ENCODE peak calls at places on chromosomes 13 and 19, in six cellular contexts. N is CD14-positive monocyte, T is body of pancreas, P is A549, Y is astrocyte of the cerebellum, B is MM.1S. U is an unnamed sample.

GRCh38 chr19:14059093-14059480 is 2.8 kb downstream of the PALM3 start:
- DNase-seq in T (no peak), N (no peak), B (no peak), Y (no peak), P (no peak), U (peak; percentile 77)

GRCh38 chr13:30125422-30126073 is 181.8 kb downstream of the KATNAL1 start:
- DNase-seq in P (peak; percentile 82), N (no peak), B (no peak), Y (peak; percentile 89), T (no peak), U (no peak)

GRCh38 chr19:49832556-49832955 is 14.5 kb downstream of the MED25 start:
- DNase-seq in T (no peak), Y (no peak), P (no peak), N (no peak), B (no peak), U (no peak)

GRCh38 chr19:10074153-10074552 is 12.0 kb upstream of the SHFL start:
- DNase-seq in P (peak; percentile 62), B (no peak), Y (no peak), T (no peak), N (no peak), U (peak; percentile 46)

GRCh38 chr13:25215253-25215575 is 43.1 kb upstream of the AMER2 start:
- DNase-seq in P (no peak), Y (no peak), B (no peak), N (no peak), T (no peak), U (no peak)

GRCh38 chr13:36531746-36532486 is 99.6 kb downstream of the CCNA1 start:
- DNase-seq in P (no peak), T (no peak), N (no peak), B (no peak), Y (no peak), U (no peak)

GRCh38 chr13:25538276-25538675 is 166.5 kb downstream of the ATP8A2 start:
- DNase-seq in Y (no peak), P (no peak), N (no peak), B (no peak), T (no peak), U (no peak)

GRCh38 chr13:41291246-41291645 is 19.8 kb upstream of the NAA16 start:
- DNase-seq in N (no peak), B (no peak), P (no peak), Y (no peak), T (no peak), U (no peak)

GRCh38 chr13:39676315-39676876 is 20.9 kb downstream of the COG6 start:
- DNase-seq in P (peak; percentile 41), B (peak; percentile 43), T (peak; percentile 10), Y (peak; percentile 58), N (no peak), U (peak; percentile 11)

DNA sequence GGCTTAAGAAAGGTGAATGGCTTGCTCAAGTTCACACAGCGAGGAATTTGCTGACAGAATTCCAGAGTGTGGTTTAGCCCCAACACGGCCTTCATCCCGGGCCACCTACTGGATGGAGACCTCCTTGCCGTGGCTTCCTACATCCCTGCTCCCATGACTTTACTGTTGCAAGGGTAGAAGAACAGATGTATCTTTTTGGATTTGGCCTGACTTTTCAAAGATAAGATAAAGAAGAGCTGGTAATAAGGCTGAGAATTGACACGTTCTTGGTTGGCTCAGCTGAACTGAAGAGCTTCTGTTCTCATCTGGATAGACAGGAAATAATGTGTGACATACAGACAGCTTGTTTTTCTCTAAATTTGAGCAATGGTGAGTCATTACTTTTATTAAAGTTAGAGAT is 113.1 kb downstream of the KLF5 start:
- DNase-seq in N (no peak), P (no peak), T (no peak), Y (no peak), B (no peak), U (no peak)
- TF ChIP-seq CTCF in N (no peak), P (no peak), T (no peak), Y (no peak), B (no peak), U (no peak)

DNA sequence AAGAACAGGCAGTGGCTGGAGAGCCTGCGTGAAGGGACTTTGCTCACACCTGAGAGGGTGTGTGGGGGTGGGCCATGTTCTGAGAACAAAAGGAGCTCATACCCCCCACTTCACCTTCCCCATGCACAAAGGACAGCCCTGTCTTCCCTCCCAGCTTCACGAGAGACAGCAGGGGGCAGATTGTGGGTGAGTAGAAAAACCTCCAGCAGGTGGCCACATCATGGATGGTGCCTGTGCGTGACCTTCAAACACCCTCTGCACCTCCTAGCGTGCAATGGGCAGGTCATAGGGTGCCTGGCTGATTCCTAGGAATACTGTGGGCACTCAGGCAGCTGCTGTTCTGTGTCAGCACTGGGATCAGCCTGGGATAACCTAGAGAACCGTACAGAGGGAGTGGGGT is 36.3 kb upstream of the PSG9 start:
- DNase-seq in B (no peak), N (no peak), Y (no peak), P (no peak), T (no peak), U (no peak)
- TF ChIP-seq CTCF in B (peak; percentile 27), N (no peak), Y (no peak), P (no peak), T (no peak), U (no peak)

GRCh38 chr19:57280165-57280912 is at the start of gene ZNF460:
- DNase-seq in Y (peak; percentile 95), P (peak; percentile 99), B (peak; percentile 97), N (peak; percentile 95), T (peak; percentile 96), U (peak; percentile 95)

GRCh38 chr19:57276430-57276829 is 3.9 kb upstream of the ZNF460 start:
- DNase-seq in T (no peak), P (no peak), Y (no peak), N (no peak), B (no peak), U (no peak)

GRCh38 chr19:57282011-57282636 is 1.8 kb downstream of the ZNF460 start:
- DNase-seq in N (no peak), T (no peak), Y (no peak), P (no peak), B (peak; percentile 10), U (peak; percentile 30)

GRCh38 chr19:57280913-57281425 is 684 bp downstream of the ZNF460 start:
- DNase-seq in B (peak; percentile 54), T (no peak), Y (no peak), P (peak; percentile 51), N (no peak), U (peak; percentile 17)

DNA sequence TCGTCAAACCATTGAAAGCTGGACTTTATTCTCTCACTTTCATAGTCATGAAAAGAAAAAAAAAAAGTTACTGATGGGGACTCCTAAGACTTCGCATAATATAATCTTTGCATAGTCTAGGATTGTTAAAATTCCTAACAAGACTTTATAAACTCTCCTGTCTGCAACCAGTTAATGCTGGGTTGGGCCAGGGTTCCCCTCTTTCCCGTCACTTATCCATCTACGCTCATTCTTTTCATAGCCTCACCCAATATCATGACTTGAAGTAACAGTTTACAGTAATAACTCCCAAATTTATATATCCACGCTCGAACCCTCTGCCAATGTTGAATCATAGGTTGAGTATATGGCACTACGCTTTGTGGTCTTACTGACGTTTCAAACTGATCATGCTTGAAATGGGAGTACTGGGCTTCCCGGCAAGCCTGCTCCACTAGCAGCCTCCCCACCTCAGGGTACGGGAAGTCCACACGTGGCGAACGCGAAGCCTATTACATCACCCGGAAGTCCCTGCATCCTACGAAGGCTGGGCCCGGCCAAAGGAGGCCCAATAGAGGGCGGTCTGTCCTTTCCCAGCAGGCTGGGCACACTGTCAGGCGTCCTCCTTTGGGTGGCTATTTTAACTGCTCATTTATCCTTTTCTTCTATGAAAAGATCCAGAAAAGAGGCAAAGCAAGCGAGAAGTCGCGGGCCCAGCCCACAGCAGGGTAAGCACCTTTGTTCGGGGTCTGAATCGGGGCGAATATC is 694 bp upstream of the ZNF460 start:
- DNase-seq in N (peak; percentile 90), Y (peak; percentile 86), B (peak; percentile 89), P (peak; percentile 98), T (peak; percentile 91), U (peak; percentile 86)
- TF ChIP-seq CTCF in N (no peak), Y (peak; percentile 21), B (peak; percentile 50), P (peak; percentile 41), T (peak; percentile 14), U (peak; percentile 57)

GRCh38 chr19:39413903-39414608 is 1.6 kb downstream of the PLEKHG2 start:
- DNase-seq in P (peak; percentile 77), N (no peak), Y (no peak), T (no peak), B (no peak), U (no peak)
- TF ChIP-seq CTCF in P (peak; percentile 51), N (no peak), Y (no peak), T (no peak), B (peak; percentile 21), U (peak; percentile 29)

GRCh38 chr19:1222394-1222793 is 15.4 kb downstream of the CBARP start:
- DNase-seq in T (no peak), P (no peak), Y (no peak), N (no peak), B (no peak), U (no peak)
- TF ChIP-seq CTCF in T (no peak), P (no peak), Y (no peak), N (no peak), B (peak; percentile 3), U (no peak)

GRCh38 chr19:38837304-38837626 is 5.7 kb upstream of the ECH1 start:
- DNase-seq in N (no peak), Y (no peak), B (no peak), P (no peak), T (peak; percentile 37), U (no peak)

GRCh38 chr19:38836438-38837303 is 5.1 kb upstream of the ECH1 start:
- DNase-seq in B (no peak), P (no peak), Y (no peak), N (no peak), T (no peak), U (no peak)

GRCh38 chr19:38837656-38838121 is 6.1 kb upstream of the ECH1 start:
- DNase-seq in N (no peak), P (peak; percentile 80), B (no peak), Y (no peak), T (peak; percentile 46), U (no peak)

GRCh38 chr19:38834104-38834490 is 2.5 kb upstream of the ECH1 start:
- DNase-seq in Y (no peak), B (no peak), T (no peak), P (no peak), N (no peak), U (no peak)

DNA sequence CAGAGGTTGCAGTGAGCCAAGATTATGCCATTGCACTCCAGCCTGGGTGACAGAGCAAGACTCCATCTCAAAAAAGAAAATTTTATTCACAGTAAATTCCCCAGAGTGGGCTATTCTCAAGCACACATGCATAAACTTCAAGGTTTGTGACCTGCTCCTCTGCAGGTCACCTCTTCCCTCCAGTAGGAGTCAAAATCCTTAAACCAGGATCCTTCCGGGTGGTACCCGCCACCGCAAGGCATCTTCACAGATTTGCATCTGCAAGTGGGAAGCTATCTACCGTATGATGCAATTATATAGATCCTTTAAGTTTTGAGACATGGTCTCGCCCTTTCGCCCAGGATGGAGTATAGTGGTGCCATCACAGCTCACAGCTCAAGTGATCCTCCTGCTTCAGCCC is 3.0 kb upstream of the ECH1 start:
- DNase-seq in Y (no peak), P (no peak), B (no peak), T (no peak), N (no peak), U (no peak)
- TF ChIP-seq CTCF in Y (no peak), P (no peak), B (no peak), T (no peak), N (no peak), U (no peak)